ENCODE peak calls at places on chromosome 11, in seven cellular contexts. R, U, A, G, B, I and P are unnamed samples.

GRCh38 chr11:26753738-26754504 is 32.1 kb upstream of the SLC5A12 start:
- DNase-seq in U (peak; percentile 30), B (peak; percentile 74), A (peak; percentile 48), G (peak; percentile 65), R (peak; percentile 74), I (no peak), P (peak; percentile 67)

GRCh38 chr11:50174975-50175374 is 142.3 kb downstream of the OR4C45 start:
- DNase-seq in G (no peak), A (no peak), U (no peak), R (no peak), I (no peak), B (no peak), P (no peak)

GRCh38 chr11:2360081-2360642 is 16.9 kb upstream of the CD81 start:
- DNase-seq in A (no peak), G (no peak), U (no peak), R (no peak), B (no peak), I (no peak), P (no peak)

GRCh38 chr11:7577226-7577882 is 63.6 kb downstream of the PPFIBP2 start:
- DNase-seq in B (peak; percentile 85), R (no peak), U (no peak), A (no peak), I (no peak), G (peak; percentile 32), P (peak; percentile 38)

GRCh38 chr11:76793391-76793811 is 10.2 kb downstream of the TSKU start:
- DNase-seq in I (no peak), A (peak; percentile 61), G (no peak), B (no peak), R (no peak), U (no peak), P (no peak)

GRCh38 chr11:78363018-78363619 is 54.5 kb downstream of the GAB2 start:
- DNase-seq in R (no peak), A (no peak), B (no peak), I (no peak), G (no peak), U (no peak), P (no peak)

GRCh38 chr11:46711288-46711687 is 7.7 kb upstream of the F2 start:
- DNase-seq in G (no peak), R (peak; percentile 48), U (no peak), A (no peak), I (no peak), B (no peak), P (no peak)

GRCh38 chr11:9613830-9614762 is 40.6 kb downstream of the WEE1 start:
- DNase-seq in R (peak; percentile 75), B (peak; percentile 84), I (peak; percentile 90), A (peak; percentile 73), G (peak; percentile 96), U (peak; percentile 81), P (peak; percentile 94)

GRCh38 chr11:8566613-8567210 is 27.3 kb downstream of the STK33 start:
- DNase-seq in U (no peak), R (peak; percentile 48), I (no peak), G (peak; percentile 87), A (peak; percentile 32), B (peak; percentile 57), P (peak; percentile 48)

GRCh38 chr11:65493367-65494176 is 5.3 kb upstream of the MALAT1 start:
- DNase-seq in B (peak; percentile 96), U (peak; percentile 57), A (no peak), I (no peak), R (peak; percentile 97), G (peak; percentile 98), P (peak; percentile 92)

GRCh38 chr11:27913650-27914049 is 194.3 kb downstream of the KIF18A start:
- DNase-seq in U (no peak), G (no peak), I (no peak), B (peak; percentile 70), A (no peak), R (peak; percentile 85), P (peak; percentile 19)

DNA sequence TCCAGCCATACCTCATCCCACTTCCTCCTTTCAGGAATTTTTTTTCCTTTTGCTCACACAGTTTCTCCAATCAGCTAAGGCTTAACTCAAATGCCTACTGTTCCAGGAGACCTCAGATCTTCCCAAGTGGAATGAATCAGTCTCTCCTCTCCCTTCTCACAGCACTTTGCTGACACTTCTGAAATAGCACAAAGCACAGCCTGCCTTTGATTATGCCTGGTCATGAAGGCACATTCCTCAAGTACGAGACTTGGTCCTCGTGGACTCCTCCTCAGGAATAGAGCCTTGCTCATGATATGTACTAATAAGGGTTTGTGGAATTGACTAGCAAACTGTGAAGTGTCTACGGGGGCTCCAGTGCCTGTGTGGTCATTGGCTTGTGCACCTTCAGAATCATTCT is 176.7 kb upstream of the TENM4 start:
- DNase-seq in U (no peak), I (no peak), R (no peak), A (no peak), B (no peak), G (no peak), P (peak; percentile 26)
- H4K8ac ChIP-seq in U (no peak overlapping the region), I (no peak overlapping the region), R (no peak overlapping the region), A (no peak overlapping the region), B (no peak overlapping the region), G (no peak overlapping the region), P (no peak overlapping the region)

GRCh38 chr11:72754149-72754543 is 1.9 kb upstream of the ARAP1 start:
- DNase-seq in A (no peak), G (no peak), B (no peak), I (no peak), R (no peak), U (no peak), P (no peak)
- H4K8ac ChIP-seq in A (no peak overlapping the region), G (no peak overlapping the region), B (no peak overlapping the region), I (no peak overlapping the region), R (no peak overlapping the region), U (no peak overlapping the region), P (no peak overlapping the region)

DNA sequence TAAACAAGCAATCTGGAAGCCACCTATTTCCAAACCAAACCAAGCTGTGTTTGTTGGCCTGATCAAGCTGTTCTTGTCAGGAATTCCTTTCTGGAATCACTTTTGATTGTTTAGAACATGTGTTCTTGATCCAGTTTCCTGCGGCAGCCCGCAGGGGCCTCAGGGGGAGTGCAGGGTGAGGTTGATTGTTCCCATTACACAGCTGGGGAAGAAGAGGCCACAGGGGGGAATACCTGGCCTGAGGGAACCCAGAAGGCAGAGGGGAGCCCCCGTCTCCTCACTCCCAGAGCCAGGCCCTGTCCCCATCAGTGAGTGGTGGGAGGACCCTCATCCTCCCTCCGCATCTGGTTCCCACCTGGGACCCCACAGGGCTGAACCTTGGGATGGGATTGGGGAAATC is 4.2 kb downstream of the MRGPRD start:
- DNase-seq in U (no peak), G (no peak), R (peak; percentile 7), I (no peak), B (no peak), A (no peak), P (no peak)
- H4K8ac ChIP-seq in U (no peak overlapping the region), G (no peak overlapping the region), R (no peak overlapping the region), I (no peak overlapping the region), B (no peak overlapping the region), A (no peak overlapping the region), P (no peak overlapping the region)

DNA sequence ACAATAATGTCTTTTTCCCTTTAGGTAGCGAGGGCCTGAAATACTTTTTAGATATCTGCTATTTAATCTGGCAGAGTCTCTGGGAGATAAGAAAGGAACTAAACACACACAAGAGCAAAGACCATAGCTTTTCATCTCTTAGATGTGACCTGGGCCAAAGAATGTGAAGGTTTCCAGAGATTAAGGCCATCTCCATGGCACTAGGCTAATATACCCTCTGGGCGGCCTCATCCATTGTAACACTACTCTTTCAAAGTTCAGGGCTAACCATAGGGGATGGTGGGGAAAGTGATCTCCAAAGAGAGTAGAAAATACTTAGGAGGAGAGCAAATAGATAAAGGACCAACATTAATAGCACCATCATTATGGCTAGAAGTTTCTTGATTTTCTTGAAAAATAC is 326.4 kb downstream of the LRRC4C start:
- DNase-seq in I (no peak), G (no peak), U (no peak), R (no peak), B (no peak), A (no peak), P (peak; percentile 12)
- H4K8ac ChIP-seq in I (no peak overlapping the region), G (no peak overlapping the region), U (no peak overlapping the region), R (no peak overlapping the region), B (no peak overlapping the region), A (no peak overlapping the region), P (no peak overlapping the region)

DNA sequence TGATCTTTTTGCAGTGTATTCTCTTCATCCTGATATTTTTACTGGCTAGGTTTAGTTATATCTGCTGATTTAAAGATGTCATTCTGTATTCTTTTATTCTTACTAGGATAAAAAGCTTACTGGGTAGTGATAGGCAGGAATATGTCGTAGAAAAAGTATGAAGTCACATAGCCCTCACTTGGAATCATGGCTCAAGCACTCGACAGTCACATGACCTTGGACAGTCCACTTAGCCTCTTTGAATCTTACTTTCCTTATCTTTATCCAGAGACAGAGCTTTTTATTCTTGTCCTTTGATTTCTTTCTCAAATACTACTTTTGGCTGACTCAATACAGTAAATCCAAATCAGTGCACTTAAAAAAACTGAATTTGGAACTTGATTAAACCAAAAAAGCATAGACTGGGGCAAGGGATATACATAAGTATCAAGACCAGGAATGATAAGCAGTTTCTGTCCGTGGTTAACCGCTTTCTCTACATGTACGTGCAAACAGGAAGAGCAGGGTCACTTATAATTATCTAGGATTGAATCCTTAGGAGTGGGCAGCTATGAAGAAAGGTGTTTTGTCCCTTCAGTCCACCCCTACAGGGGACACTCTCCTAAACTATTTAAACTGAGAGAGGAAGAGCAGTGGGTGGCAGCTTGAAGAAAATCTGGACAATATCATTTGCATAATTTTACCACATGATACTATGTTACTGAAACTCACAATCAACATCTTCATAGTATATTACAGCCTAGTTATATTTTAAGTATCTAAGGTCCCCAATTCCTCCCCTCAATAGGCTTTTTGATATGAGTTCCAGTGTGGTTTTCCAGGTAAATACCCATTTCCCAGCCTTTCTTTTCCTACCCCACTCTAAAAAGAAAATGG is 8.0 kb downstream of the MMP7 start:
- DNase-seq in I (no peak), R (no peak), B (no peak), G (no peak), U (no peak), A (no peak), P (no peak)
- H4K8ac ChIP-seq in I (no peak overlapping the region), R (no peak overlapping the region), B (no peak overlapping the region), G (no peak overlapping the region), U (no peak overlapping the region), A (no peak overlapping the region), P (no peak overlapping the region)

GRCh38 chr11:19342036-19342435 is 101.3 kb upstream of the E2F8 start:
- DNase-seq in G (no peak), A (no peak), R (no peak), B (no peak), U (no peak), I (no peak), P (no peak)

GRCh38 chr11:19345848-19346681 is 105.3 kb upstream of the E2F8 start:
- DNase-seq in I (peak; percentile 58), U (no peak), R (no peak), B (peak; percentile 34), G (no peak), A (peak; percentile 43), P (peak; percentile 31)

GRCh38 chr11:19345519-19345847 is 104.7 kb upstream of the E2F8 start:
- DNase-seq in R (no peak), I (peak; percentile 78), A (peak; percentile 38), B (no peak), U (peak; percentile 52), G (no peak), P (peak; percentile 31)

GRCh38 chr11:19347911-19348310 is 107.2 kb upstream of the E2F8 start:
- DNase-seq in A (no peak), G (no peak), U (no peak), I (no peak), B (no peak), R (no peak), P (peak; percentile 29)

GRCh38 chr11:19344661-19345518 is 104.1 kb upstream of the E2F8 start:
- DNase-seq in R (peak; percentile 24), A (peak; percentile 76), I (peak; percentile 84), U (peak; percentile 82), B (peak; percentile 27), G (peak; percentile 59), P (peak; percentile 71)
- H4K8ac ChIP-seq in R (no peak overlapping the region), A (no peak overlapping the region), I (peak overlapping the region; percentile 62), U (no peak overlapping the region), B (no peak overlapping the region), G (no peak overlapping the region), P (no peak overlapping the region)

GRCh38 chr11:57659669-57660068 is 2.1 kb downstream of the CLP1 start:
- DNase-seq in G (no peak), R (no peak), U (no peak), A (no peak), B (no peak), I (no peak), P (no peak)
- H4K8ac ChIP-seq in G (no peak overlapping the region), R (no peak overlapping the region), U (no peak overlapping the region), A (no peak overlapping the region), B (no peak overlapping the region), I (no peak overlapping the region), P (no peak overlapping the region)